ENCODE peak calls at places on chromosomes 2 and 18, in four cellular contexts. One of them, this sample, is unnamed.

GRCh38 chr18:27803957-27804356 is 373.0 kb downstream of the CDH2 start:
- DNase-seq in transverse colon: no peak
- DNase-seq in HCT116: no peak
- DNase-seq in lung: no peak
- DNase-seq in this sample: no peak

GRCh38 chr2:197165020-197165419 is 145.6 kb downstream of the ANKRD44 start:
- DNase-seq in transverse colon: no peak
- DNase-seq in HCT116: no peak
- DNase-seq in lung: no peak
- DNase-seq in this sample: no peak

GRCh38 chr2:164061129-164061746 is 325.4 kb upstream of the FIGN start:
- DNase-seq in HCT116: peak; percentile 22
- DNase-seq in transverse colon: no peak
- DNase-seq in lung: peak; percentile 31
- DNase-seq in this sample: no peak

GRCh38 chr2:14385043-14385442 is 247.5 kb upstream of the LRATD1 start:
- DNase-seq in lung: no peak
- DNase-seq in transverse colon: no peak
- DNase-seq in HCT116: no peak
- DNase-seq in this sample: no peak

GRCh38 chr18:78986018-78986481 is 6.4 kb downstream of the SALL3 start:
- DNase-seq in lung: no peak
- DNase-seq in HCT116: peak; percentile 10
- DNase-seq in transverse colon: no peak
- DNase-seq in this sample: peak; percentile 57

GRCh38 chr2:64604929-64605550 is 48.7 kb downstream of the SERTAD2 start:
- DNase-seq in transverse colon: no peak
- DNase-seq in HCT116: no peak
- DNase-seq in lung: no peak
- DNase-seq in this sample: peak; percentile 35

GRCh38 chr2:224086226-224086911 is 47.3 kb upstream of the SERPINE2 start:
- DNase-seq in HCT116: peak; percentile 88
- DNase-seq in transverse colon: no peak
- DNase-seq in lung: no peak
- DNase-seq in this sample: no peak

GRCh38 chr18:40079786-40080185 is 1875.2 kb upstream of the PIK3C3 start:
- DNase-seq in HCT116: no peak
- DNase-seq in lung: no peak
- DNase-seq in transverse colon: no peak
- DNase-seq in this sample: no peak

GRCh38 chr18:45739848-45740247 is 15.9 kb downstream of the SLC14A1 start:
- DNase-seq in HCT116: no peak
- DNase-seq in transverse colon: no peak
- DNase-seq in lung: no peak
- DNase-seq in this sample: no peak

GRCh38 chr18:23115683-23116096 is 19.6 kb upstream of the CABLES1 start:
- DNase-seq in HCT116: peak; percentile 54
- DNase-seq in lung: no peak
- DNase-seq in transverse colon: no peak
- DNase-seq in this sample: no peak

GRCh38 chr2:10228611-10229365 is 73.9 kb upstream of the HPCAL1 start:
- DNase-seq in HCT116: no peak
- DNase-seq in lung: no peak
- DNase-seq in transverse colon: peak; percentile 60
- DNase-seq in this sample: peak; percentile 17

GRCh38 chr2:201513271-201513670 is 61.7 kb downstream of the STRADB start:
- DNase-seq in transverse colon: no peak
- DNase-seq in lung: no peak
- DNase-seq in HCT116: no peak
- DNase-seq in this sample: no peak

GRCh38 chr18:9828794-9829712 is 56.7 kb upstream of the TXNDC2 start:
- DNase-seq in transverse colon: no peak
- DNase-seq in HCT116: no peak
- DNase-seq in lung: no peak
- DNase-seq in this sample: no peak

GRCh38 chr2:215751200-215751910 is 262.0 kb downstream of the MREG start:
- DNase-seq in transverse colon: no peak
- DNase-seq in lung: no peak
- DNase-seq in HCT116: no peak
- DNase-seq in this sample: no peak

GRCh38 chr18:2146092-2146491 is 425.2 kb downstream of the METTL4 start:
- DNase-seq in transverse colon: no peak
- DNase-seq in lung: no peak
- DNase-seq in HCT116: no peak
- DNase-seq in this sample: no peak

GRCh38 chr2:54634564-54635511 is 88.6 kb upstream of the EML6 start:
- DNase-seq in HCT116: no peak
- DNase-seq in lung: no peak
- DNase-seq in transverse colon: peak; percentile 22
- DNase-seq in this sample: no peak

GRCh38 chr2:40384714-40385113 is 67.2 kb downstream of the SLC8A1 start:
- DNase-seq in lung: no peak
- DNase-seq in HCT116: no peak
- DNase-seq in transverse colon: no peak
- DNase-seq in this sample: no peak

GRCh38 chr18:28350821-28351220 is 173.9 kb upstream of the CDH2 start:
- DNase-seq in HCT116: no peak
- DNase-seq in lung: no peak
- DNase-seq in transverse colon: no peak
- DNase-seq in this sample: no peak

GRCh38 chr2:14752294-14752693 is 119.8 kb downstream of the LRATD1 start:
- DNase-seq in transverse colon: no peak
- DNase-seq in HCT116: no peak
- DNase-seq in lung: no peak
- DNase-seq in this sample: no peak

GRCh38 chr2:37588316-37588777 is 83.1 kb downstream of the CDC42EP3 start:
- DNase-seq in HCT116: peak; percentile 79
- DNase-seq in lung: no peak
- DNase-seq in transverse colon: no peak
- DNase-seq in this sample: peak; percentile 28

GRCh38 chr2:46634905-46635304 is 155.5 kb downstream of the TMEM247 start:
- DNase-seq in transverse colon: no peak
- DNase-seq in lung: no peak
- DNase-seq in HCT116: no peak
- DNase-seq in this sample: no peak

GRCh38 chr2:138722316-138722715 is 57.9 kb downstream of the NXPH2 start:
- DNase-seq in lung: no peak
- DNase-seq in transverse colon: no peak
- DNase-seq in HCT116: no peak
- DNase-seq in this sample: no peak

GRCh38 chr2:189836644-189837043 is 52.4 kb downstream of the PMS1 start:
- DNase-seq in transverse colon: no peak
- DNase-seq in lung: no peak
- DNase-seq in HCT116: no peak
- DNase-seq in this sample: no peak

GRCh38 chr18:34767601-34768027 is 57.5 kb downstream of the DTNA start:
- DNase-seq in HCT116: no peak
- DNase-seq in transverse colon: no peak
- DNase-seq in lung: no peak
- DNase-seq in this sample: no peak

GRCh38 chr18:10476430-10476829 is 22.0 kb downstream of the APCDD1 start:
- DNase-seq in HCT116: no peak
- DNase-seq in transverse colon: no peak
- DNase-seq in lung: no peak
- DNase-seq in this sample: peak; percentile 21

GRCh38 chr2:202178342-202178958 is 59.9 kb downstream of the SUMO1 start:
- DNase-seq in HCT116: peak; percentile 50
- DNase-seq in transverse colon: peak; percentile 47
- DNase-seq in lung: peak; percentile 58
- DNase-seq in this sample: peak; percentile 62

GRCh38 chr2:226934546-226935243 is 98.8 kb downstream of the RHBDD1 start:
- DNase-seq in HCT116: no peak
- DNase-seq in transverse colon: no peak
- DNase-seq in lung: no peak
- DNase-seq in this sample: no peak

GRCh38 chr2:70766357-70767093 is 1.5 kb downstream of the ADD2 start:
- DNase-seq in transverse colon: no peak
- DNase-seq in lung: no peak
- DNase-seq in HCT116: no peak
- DNase-seq in this sample: no peak

GRCh38 chr2:230444832-230445231 is 28.8 kb downstream of the SP100 start:
- DNase-seq in HCT116: no peak
- DNase-seq in lung: no peak
- DNase-seq in transverse colon: no peak
- DNase-seq in this sample: no peak

GRCh38 chr2:20108655-20109396 is 57.4 kb upstream of the LAPTM4A start:
- DNase-seq in transverse colon: peak; percentile 28
- DNase-seq in HCT116: no peak
- DNase-seq in lung: no peak
- DNase-seq in this sample: no peak

GRCh38 chr2:26727641-26728561 is 35.4 kb downstream of the KCNK3 start:
- DNase-seq in lung: no peak
- DNase-seq in transverse colon: no peak
- DNase-seq in HCT116: no peak
- DNase-seq in this sample: no peak

GRCh38 chr18:77065221-77065981 is 67.2 kb downstream of the MBP start:
- DNase-seq in lung: no peak
- DNase-seq in HCT116: peak; percentile 82
- DNase-seq in transverse colon: no peak
- DNase-seq in this sample: no peak

GRCh38 chr2:5070257-5070656 is 621.9 kb upstream of the SOX11 start:
- DNase-seq in transverse colon: no peak
- DNase-seq in lung: no peak
- DNase-seq in HCT116: no peak
- DNase-seq in this sample: no peak
- H3K9me3 ChIP-seq in transverse colon: no peaks in the 10 kb centered on the region
- H3K9me3 ChIP-seq in lung: no peaks in the 10 kb centered on the region
- H3K9me3 ChIP-seq in HCT116: peaks cover 19% of the 10 kb centered on the region
- H3K9me3 ChIP-seq in this sample: no peaks in the 10 kb centered on the region

DNA sequence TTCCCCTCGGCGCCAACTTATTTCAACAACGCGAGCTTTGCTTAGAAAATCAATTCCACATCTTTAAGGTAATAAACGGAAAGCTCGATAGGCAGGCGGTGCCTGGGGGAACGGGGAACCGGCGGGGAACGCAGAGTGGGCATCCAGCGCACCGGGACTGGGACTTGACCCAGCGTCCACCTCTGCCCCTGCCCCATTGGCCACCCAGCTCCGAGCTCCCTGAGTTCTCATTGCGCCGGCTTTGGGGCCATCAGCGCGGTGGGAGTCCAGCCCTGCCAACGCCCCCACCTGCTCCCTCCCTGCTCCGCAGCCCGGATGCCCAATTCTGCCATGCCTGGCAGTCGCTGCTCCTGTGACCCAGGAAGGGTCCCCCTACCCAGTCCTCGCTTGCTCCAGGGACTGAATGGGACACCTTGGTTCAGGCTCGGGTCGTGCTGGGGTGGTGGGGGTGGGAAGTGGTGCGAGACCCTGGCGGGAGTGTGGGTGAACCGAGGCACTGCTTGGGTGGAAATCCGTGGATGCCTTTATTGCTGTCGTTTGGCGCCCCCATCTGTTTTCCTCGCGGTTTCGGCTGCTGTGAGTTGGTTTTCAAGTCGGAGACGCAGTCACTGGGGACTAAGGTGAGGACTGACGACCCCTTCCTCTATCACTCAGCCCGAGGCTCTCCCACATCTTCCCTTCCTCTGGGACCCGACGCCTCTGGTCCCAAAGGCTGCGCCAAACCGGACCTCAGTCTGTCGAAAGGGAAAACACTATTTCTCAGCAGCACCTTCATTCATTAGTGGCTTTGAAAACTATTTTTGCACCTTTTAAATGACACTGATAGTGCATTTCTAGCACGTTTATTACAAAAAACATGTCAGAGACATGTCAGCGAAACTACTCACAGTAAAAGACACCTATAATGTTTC is 2.4 kb upstream of the EVX2 start:
- DNase-seq in lung: no peak
- DNase-seq in HCT116: peak; percentile 13
- DNase-seq in transverse colon: peak; percentile 49
- DNase-seq in this sample: no peak
- H3K9me3 ChIP-seq in lung: peaks cover 18% of the 10 kb centered on the region
- H3K9me3 ChIP-seq in HCT116: no peaks in the 10 kb centered on the region
- H3K9me3 ChIP-seq in transverse colon: no peaks in the 10 kb centered on the region
- H3K9me3 ChIP-seq in this sample: no peaks in the 10 kb centered on the region

GRCh38 chr2:107622741-107623310 is 203.9 kb upstream of the RGPD4 start:
- DNase-seq in transverse colon: no peak
- DNase-seq in HCT116: no peak
- DNase-seq in lung: no peak
- DNase-seq in this sample: no peak

GRCh38 chr2:107621186-107621835 is 205.4 kb upstream of the RGPD4 start:
- DNase-seq in lung: no peak
- DNase-seq in transverse colon: no peak
- DNase-seq in HCT116: no peak
- DNase-seq in this sample: no peak

DNA sequence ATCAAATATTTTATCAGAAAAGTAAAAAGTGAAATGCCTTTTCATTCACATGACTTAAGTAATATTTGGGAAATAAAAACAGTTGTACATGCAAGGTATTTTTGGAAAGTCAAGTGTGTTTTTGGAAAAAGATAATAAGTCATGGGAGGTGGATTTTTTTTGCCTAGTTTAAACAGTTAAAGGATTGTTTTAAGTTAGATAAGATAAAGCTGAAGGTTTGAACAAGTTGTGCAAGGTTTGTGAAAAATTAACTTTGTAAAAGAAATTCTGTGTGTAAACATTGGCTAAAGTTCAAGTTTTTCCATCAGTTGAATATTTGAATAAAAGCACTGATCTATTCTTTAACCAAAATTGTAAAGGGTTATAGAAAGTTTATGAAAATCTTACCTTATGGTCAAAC is 207.9 kb upstream of the RGPD4 start:
- DNase-seq in HCT116: no peak
- DNase-seq in transverse colon: no peak
- DNase-seq in lung: no peak
- DNase-seq in this sample: no peak
- H3K9me3 ChIP-seq in HCT116: peaks cover 29% of the 10 kb centered on the region
- H3K9me3 ChIP-seq in transverse colon: peaks cover 3% of the 10 kb centered on the region
- H3K9me3 ChIP-seq in lung: no peaks in the 10 kb centered on the region
- H3K9me3 ChIP-seq in this sample: no peaks in the 10 kb centered on the region

GRCh38 chr2:95234806-95235205 is 27.5 kb downstream of the ZNF892 start:
- DNase-seq in lung: no peak
- DNase-seq in transverse colon: no peak
- DNase-seq in HCT116: no peak
- DNase-seq in this sample: no peak

GRCh38 chr2:95234286-95234785 is 27.0 kb downstream of the ZNF892 start:
- DNase-seq in transverse colon: no peak
- DNase-seq in HCT116: no peak
- DNase-seq in lung: no peak
- DNase-seq in this sample: no peak

GRCh38 chr2:95240091-95240490 is 32.8 kb downstream of the ZNF892 start:
- DNase-seq in HCT116: no peak
- DNase-seq in lung: no peak
- DNase-seq in transverse colon: no peak
- DNase-seq in this sample: no peak

GRCh38 chr2:95240556-95240955 is 33.2 kb downstream of the ZNF892 start:
- DNase-seq in HCT116: no peak
- DNase-seq in transverse colon: no peak
- DNase-seq in lung: no peak
- DNase-seq in this sample: no peak

DNA sequence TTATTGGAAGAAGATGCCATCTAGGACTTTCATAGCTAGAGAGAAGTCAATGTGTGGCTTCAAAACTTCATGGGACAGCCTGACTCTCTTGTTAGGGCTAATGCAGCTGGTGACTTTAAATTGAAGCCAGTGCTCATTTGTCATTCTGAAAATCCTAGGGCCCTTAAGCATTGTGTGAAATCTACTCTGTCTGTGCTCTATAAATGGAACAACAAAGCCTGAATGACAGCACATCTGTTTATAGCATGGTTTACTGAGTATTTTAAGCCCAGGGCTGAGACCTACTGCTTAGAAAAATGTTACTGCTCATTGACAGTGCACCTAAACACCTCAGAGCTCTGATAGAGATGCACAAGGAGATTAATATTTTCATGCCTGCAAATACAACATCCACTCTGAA is 30.8 kb downstream of the ZNF892 start:
- DNase-seq in lung: no peak
- DNase-seq in HCT116: no peak
- DNase-seq in transverse colon: no peak
- DNase-seq in this sample: no peak
- H3K9me3 ChIP-seq in lung: peaks cover 22% of the 10 kb centered on the region
- H3K9me3 ChIP-seq in HCT116: peaks cover 3% of the 10 kb centered on the region
- H3K9me3 ChIP-seq in transverse colon: peaks cover 17% of the 10 kb centered on the region
- H3K9me3 ChIP-seq in this sample: no peaks in the 10 kb centered on the region